ENCODE peak calls at places on chromosome 21, in six cellular contexts. M, Y, R, F, I and B are unnamed samples.
A peak's percentile ranks its signal among the peaks of the same experiment; 100 is the strongest.

GRCh38 chr21:42840411-42841155 is 38.8 kb downstream of the WDR4 start:
- DNase-seq in R (no peak), I (no peak), Y (no peak), F (peak; percentile 9), M (no peak), B (no peak)

GRCh38 chr21:38386967-38387366 is 111.3 kb downstream of the ERG start:
- DNase-seq in F (no peak), I (no peak), M (no peak), R (no peak), Y (no peak), B (no peak)

GRCh38 chr21:24428539-24429186 is 1178.6 kb downstream of the MRPL39 start:
- DNase-seq in Y (no peak), M (no peak), I (no peak), R (no peak), F (no peak), B (no peak)

GRCh38 chr21:38170705-38171682 is 85.8 kb upstream of the KCNJ15 start:
- DNase-seq in R (peak; percentile 59), F (no peak), M (no peak), I (peak; percentile 51), Y (peak; percentile 29), B (no peak)

GRCh38 chr21:16125274-16125673 is 395.5 kb downstream of the USP25 start:
- DNase-seq in I (no peak), F (no peak), M (no peak), R (no peak), Y (no peak), B (no peak)

GRCh38 chr21:42429021-42429420 is 25.3 kb downstream of the UBASH3A start:
- DNase-seq in I (no peak), F (no peak), R (no peak), M (no peak), Y (no peak), B (no peak)

GRCh38 chr21:20169812-20170576 is 828.2 kb upstream of the NCAM2 start:
- DNase-seq in R (no peak), M (no peak), Y (no peak), F (no peak), I (no peak), B (no peak)

GRCh38 chr21:27590271-27590670 is 623.4 kb upstream of the ADAMTS5 start:
- DNase-seq in Y (no peak), F (no peak), R (peak; percentile 2), I (no peak), M (no peak), B (no peak)

GRCh38 chr21:39083377-39084008 is 99.8 kb downstream of the PSMG1 start:
- DNase-seq in Y (no peak), M (no peak), R (peak; percentile 8), F (no peak), I (no peak), B (peak; percentile 25)

GRCh38 chr21:37452222-37452621 is 85.6 kb downstream of the DYRK1A start:
- DNase-seq in F (no peak), Y (peak; percentile 94), I (no peak), R (peak; percentile 68), M (no peak), B (no peak)

GRCh38 chr21:33278736-33279135 is 12.6 kb downstream of the IL10RB start:
- DNase-seq in I (no peak), R (no peak), M (no peak), Y (peak; percentile 44), F (no peak), B (peak; percentile 33)

GRCh38 chr21:33685613-33686197 is 43.4 kb downstream of the ITSN1 start:
- DNase-seq in I (no peak), M (no peak), R (peak; percentile 52), F (no peak), Y (peak; percentile 66), B (peak; percentile 47)

GRCh38 chr21:30839304-30839703 is 9.7 kb upstream of the KRTAP7-1 start:
- DNase-seq in F (peak; percentile 73), I (peak; percentile 63), Y (no peak), R (peak; percentile 71), M (peak; percentile 27), B (peak; percentile 66)

GRCh38 chr21:46637952-46638746 is 2.7 kb downstream of the PRMT2 start:
- DNase-seq in R (no peak), M (no peak), I (no peak), Y (no peak), F (no peak), B (no peak)

GRCh38 chr21:27802816-27803475 is 836.1 kb upstream of the ADAMTS5 start:
- DNase-seq in Y (peak; percentile 31), I (peak; percentile 66), R (peak; percentile 71), F (peak; percentile 57), M (peak; percentile 18), B (no peak)

GRCh38 chr21:34989337-34990151 is 59.6 kb downstream of the RUNX1 start:
- DNase-seq in Y (no peak), I (no peak), M (no peak), F (no peak), R (no peak), B (no peak)

GRCh38 chr21:16315223-16315622 is 585.4 kb downstream of the USP25 start:
- DNase-seq in M (no peak), F (no peak), Y (no peak), R (no peak), I (no peak), B (no peak)

GRCh38 chr21:27569091-27569490 is 602.2 kb upstream of the ADAMTS5 start:
- DNase-seq in I (no peak), Y (peak; percentile 36), M (no peak), F (no peak), R (no peak), B (no peak)

GRCh38 chr21:31335957-31336738 is 7.9 kb downstream of the TIAM1 start:
- DNase-seq in M (no peak), R (no peak), Y (peak; percentile 95), I (no peak), F (no peak), B (peak; percentile 99)

GRCh38 chr21:17513214-17514123 is 626 bp downstream of the CXADR start:
- DNase-seq in M (peak; percentile 35), F (peak; percentile 36), Y (no peak), I (peak; percentile 67), R (peak; percentile 76), B (peak; percentile 15)

GRCh38 chr21:33940846-33941245 is 25.2 kb upstream of the ATP5PO start:
- DNase-seq in Y (peak; percentile 48), M (no peak), R (no peak), I (peak; percentile 29), F (no peak), B (no peak)

GRCh38 chr21:38852278-38852677 is 46.5 kb downstream of the ETS2 start:
- DNase-seq in F (no peak), I (no peak), M (no peak), R (no peak), Y (no peak), B (no peak)

GRCh38 chr21:25402134-25402957 is 204.9 kb downstream of the MRPL39 start:
- DNase-seq in Y (no peak), M (no peak), F (no peak), I (no peak), R (no peak), B (no peak)

GRCh38 chr21:23009360-23009759 is 2011.2 kb downstream of the NCAM2 start:
- DNase-seq in I (no peak), M (no peak), Y (no peak), F (no peak), R (no peak), B (no peak)

GRCh38 chr21:38671716-38672115 is 134.0 kb upstream of the ETS2 start:
- DNase-seq in I (no peak), Y (no peak), R (no peak), F (no peak), M (no peak), B (no peak)

GRCh38 chr21:43921602-43921978 is 56.6 kb downstream of the AGPAT3 start:
- DNase-seq in I (no peak), M (no peak), F (no peak), R (no peak), Y (no peak), B (no peak)

GRCh38 chr21:42493109-42494060 is 2.6 kb downstream of the RSPH1 start:
- DNase-seq in R (peak; percentile 32), I (no peak), Y (no peak), F (no peak), M (no peak), B (peak; percentile 92)

GRCh38 chr21:41241341-41241740 is 73.4 kb downstream of the BACE2 start:
- DNase-seq in I (no peak), R (no peak), F (no peak), M (no peak), Y (no peak), B (no peak)
- H2BK120ac ChIP-seq in I (no peak overlapping the region), R (no peak overlapping the region), F (no peak overlapping the region), M (no peak overlapping the region), Y (no peak overlapping the region), B (no peak overlapping the region)

DNA sequence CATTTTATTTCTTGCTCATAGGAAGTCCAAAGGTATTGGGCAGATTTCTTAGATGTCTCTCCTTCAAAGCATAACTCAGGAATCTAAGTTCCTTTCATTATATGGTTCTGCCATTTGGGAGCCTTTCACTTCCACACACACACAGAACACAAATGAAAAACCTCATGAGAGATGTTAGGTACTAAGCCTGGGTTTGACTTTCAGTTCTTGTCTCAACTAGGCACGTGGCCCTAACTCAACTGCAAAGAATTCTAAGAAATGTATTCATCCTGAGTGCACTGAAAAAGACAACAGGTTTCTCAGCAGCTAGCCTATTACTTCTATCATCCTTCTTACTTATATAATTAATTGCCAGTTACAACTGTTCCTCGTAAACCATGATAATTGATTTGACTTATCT is 190.0 kb upstream of the SAMSN1 start:
- DNase-seq in I (no peak), M (no peak), Y (no peak), F (no peak), R (no peak), B (no peak)
- H2BK120ac ChIP-seq in I (no peak overlapping the region), M (no peak overlapping the region), Y (no peak overlapping the region), F (no peak overlapping the region), R (no peak overlapping the region), B (no peak overlapping the region)

GRCh38 chr21:45350206-45350854 is 54.6 kb upstream of the COL18A1 start:
- DNase-seq in Y (no peak), M (no peak), R (no peak), I (no peak), F (no peak), B (no peak)

GRCh38 chr21:45352621-45353125 is 52.3 kb upstream of the COL18A1 start:
- DNase-seq in I (no peak), M (no peak), R (no peak), Y (no peak), F (no peak), B (no peak)

GRCh38 chr21:45351061-45351460 is 53.9 kb upstream of the COL18A1 start:
- DNase-seq in I (no peak), M (no peak), Y (no peak), R (no peak), F (no peak), B (no peak)

GRCh38 chr21:45353200-45353599 is 51.8 kb upstream of the COL18A1 start:
- DNase-seq in Y (no peak), R (no peak), M (no peak), F (no peak), I (no peak), B (no peak)

GRCh38 chr21:45351526-45352275 is 53.3 kb upstream of the COL18A1 start:
- DNase-seq in R (no peak), I (no peak), M (no peak), Y (peak; percentile 27), F (no peak), B (no peak)
- H2BK120ac ChIP-seq in R (no peak overlapping the region), I (no peak overlapping the region), M (no peak overlapping the region), Y (no peak overlapping the region), F (no peak overlapping the region), B (no peak overlapping the region)

DNA sequence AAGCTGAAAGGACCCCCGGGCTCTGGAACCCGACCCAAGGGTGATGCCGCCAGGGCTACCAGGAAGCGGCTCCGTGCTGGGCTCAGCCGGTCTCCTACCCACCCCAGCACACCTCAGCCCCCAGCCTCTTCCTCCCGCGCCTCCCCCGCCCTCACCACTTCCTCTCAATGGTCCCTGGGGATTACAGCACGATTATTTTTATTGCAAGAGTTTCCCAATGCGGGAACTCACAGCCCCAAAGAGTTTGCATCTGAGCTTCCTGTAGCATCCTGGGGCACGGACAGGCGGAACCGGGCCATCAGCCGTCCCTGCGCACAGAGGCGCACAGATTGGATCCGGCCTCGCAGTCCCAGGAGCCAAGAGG is 8.7 kb upstream of the SLX9 start:
- DNase-seq in F (peak; percentile 36), Y (no peak), R (no peak), M (no peak), I (no peak), B (peak; percentile 3)
- H2BK120ac ChIP-seq in F (no peak overlapping the region), Y (no peak overlapping the region), R (no peak overlapping the region), M (no peak overlapping the region), I (no peak overlapping the region), B (no peak overlapping the region)